ENCODE peak calls at places on chromosome 4, in nine cellular contexts. K is brain microvascular endothelial cell, Q is neural progenitor cell, X is NCI-H2081, J is germinal center, O is fibroblast of villous mesenchyme, F is substantia nigra, V is AG10803, W is SIG-M5. Y is an unnamed sample.

GRCh38 chr4:118849867-118850812 is 14.2 kb upstream of the SEC24D start:
- DNase-seq in J (peak; percentile 32), Q (no peak), V (no peak), K (no peak), X (no peak), F (no peak), W (no peak), O (peak; percentile 38), Y (no peak)

GRCh38 chr4:60201052-60201673 is 999.0 kb upstream of the ADGRL3 start:
- DNase-seq in X (peak; percentile 61), K (peak; percentile 42), Q (peak; percentile 66), W (no peak), J (peak; percentile 5), F (peak; percentile 26), V (peak; percentile 35), O (peak; percentile 43), Y (peak; percentile 27)

GRCh38 chr4:8645753-8646124 is 53.2 kb downstream of the CPZ start:
- DNase-seq in K (no peak), V (no peak), F (no peak), Q (no peak), O (no peak), J (no peak), X (no peak), W (no peak), Y (no peak)

GRCh38 chr4:69156913-69157312 is 57.6 kb downstream of the UGT2B11 start:
- DNase-seq in J (no peak), O (no peak), Q (peak; percentile 12), X (no peak), K (no peak), F (no peak), W (no peak), V (no peak), Y (no peak)

GRCh38 chr4:1543561-1543960 is 137.3 kb upstream of the NKX1-1 start:
- DNase-seq in J (no peak), Q (no peak), V (no peak), O (no peak), F (no peak), W (no peak), K (no peak), X (no peak), Y (no peak)

GRCh38 chr4:95547708-95548471 is 883 bp downstream of the UNC5C start:
- DNase-seq in Q (peak; percentile 58), W (no peak), X (no peak), V (peak; percentile 2), O (peak; percentile 36), F (no peak), J (no peak), K (peak; percentile 9), Y (no peak)

GRCh38 chr4:37002625-37003024 is 241.9 kb upstream of the NWD2 start:
- DNase-seq in V (no peak), K (no peak), O (no peak), X (no peak), Q (no peak), J (no peak), F (no peak), W (no peak), Y (no peak)

GRCh38 chr4:13860126-13860525 is 232.6 kb upstream of the BOD1L1 start:
- DNase-seq in W (no peak), Q (peak; percentile 42), O (no peak), K (no peak), X (no peak), F (peak; percentile 4), J (no peak), V (peak; percentile 3), Y (no peak)

GRCh38 chr4:110854021-110854678 is 231.3 kb upstream of the PITX2 start:
- DNase-seq in X (peak; percentile 13), Q (no peak), W (no peak), F (no peak), K (peak; percentile 85), V (peak; percentile 96), O (peak; percentile 91), J (no peak), Y (no peak)

GRCh38 chr4:52015366-52015765 is 4.8 kb downstream of the LRRC66 start:
- DNase-seq in X (no peak), K (no peak), J (no peak), Q (peak; percentile 69), O (peak; percentile 34), W (no peak), V (no peak), F (no peak), Y (no peak)

GRCh38 chr4:190015538-190016368 is 11.3 kb downstream of the FRG2 start:
- DNase-seq in J (no peak), K (no peak), W (no peak), X (no peak), O (no peak), V (no peak), F (no peak), Q (peak; percentile 12), Y (no peak)

GRCh38 chr4:153447175-153447887 is 18.8 kb upstream of the TMEM131L start:
- DNase-seq in V (peak; percentile 65), O (peak; percentile 90), J (no peak), W (no peak), Q (no peak), F (no peak), K (no peak), X (no peak), Y (no peak)

GRCh38 chr4:140735779-140736391 is 20.3 kb downstream of the TBC1D9 start:
- DNase-seq in Q (no peak), X (no peak), W (no peak), O (no peak), F (no peak), V (no peak), K (no peak), J (no peak), Y (no peak)

GRCh38 chr4:155025762-155026457 is 182.5 kb upstream of the NPY2R start:
- DNase-seq in Q (peak; percentile 86), J (peak; percentile 6), O (no peak), V (no peak), W (no peak), X (no peak), F (peak; percentile 1), K (peak; percentile 66), Y (peak; percentile 3)

GRCh38 chr4:188328966-188329365 is 189.7 kb downstream of the TRIML1 start:
- DNase-seq in X (no peak), J (no peak), V (no peak), Q (no peak), K (no peak), F (no peak), O (no peak), W (no peak), Y (no peak)

GRCh38 chr4:187333151-187333550 is 609.5 kb upstream of the FAT1 start:
- DNase-seq in O (no peak), Q (no peak), X (no peak), F (no peak), V (no peak), W (no peak), K (peak; percentile 75), J (no peak), Y (no peak)

GRCh38 chr4:26152051-26152450 is 168.8 kb upstream of the RBPJ start:
- DNase-seq in K (no peak), F (no peak), J (no peak), O (no peak), V (no peak), X (peak; percentile 60), Q (no peak), W (no peak), Y (no peak)

GRCh38 chr4:102263024-102263787 is 82.1 kb downstream of the SLC39A8 start:
- DNase-seq in K (peak; percentile 40), V (peak; percentile 44), Q (peak; percentile 66), J (peak; percentile 14), F (no peak), X (peak; percentile 58), W (no peak), O (peak; percentile 58), Y (peak; percentile 1)

GRCh38 chr4:163694385-163694784 is 199.9 kb downstream of the TMA16 start:
- DNase-seq in O (peak; percentile 22), K (peak; percentile 65), V (no peak), J (no peak), F (no peak), Q (no peak), X (no peak), W (no peak), Y (no peak)

GRCh38 chr4:174357321-174357720 is 73.6 kb downstream of the CEP44 start:
- DNase-seq in W (no peak), F (no peak), J (no peak), K (no peak), O (no peak), X (no peak), V (peak; percentile 8), Q (no peak), Y (no peak)

GRCh38 chr4:153341575-153342090 is 2.9 kb upstream of the MND1 start:
- DNase-seq in V (peak; percentile 42), F (no peak), O (peak; percentile 39), Q (no peak), K (peak; percentile 40), X (no peak), J (peak; percentile 18), W (peak; percentile 32), Y (peak; percentile 63)

GRCh38 chr4:64617813-64618212 is 208.6 kb upstream of the TECRL start:
- DNase-seq in W (no peak), F (no peak), V (no peak), O (no peak), X (peak; percentile 24), J (no peak), Q (no peak), K (no peak), Y (no peak)

GRCh38 chr4:68865178-68865638 is 49.4 kb downstream of the UGT2B10 start:
- DNase-seq in W (no peak), J (no peak), F (no peak), O (no peak), X (no peak), Q (no peak), V (no peak), K (no peak), Y (no peak)

GRCh38 chr4:110620352-110621327 is 2.2 kb downstream of the PITX2 start:
- DNase-seq in K (no peak), J (peak; percentile 23), F (no peak), Q (peak; percentile 93), O (peak; percentile 66), W (no peak), X (no peak), V (no peak), Y (no peak)